ENCODE peak calls at places on chromosome 14, in four cellular contexts. K is GM12891, V is K562, J is GM12878. H is an unnamed sample.

GRCh38 chr14:47674148-47674545 is 1.3 kb downstream of the MDGA2 start:
- DNase-seq in K (no peak), V (no peak), J (no peak), H (no peak)

GRCh38 chr14:55446127-55446736 is 5.8 kb upstream of the TBPL2 start:
- DNase-seq in K (peak), V (peak), J (no peak), H (peak)

GRCh38 chr14:21020977-21021545 is 3.8 kb downstream of the NDRG2 start:
- DNase-seq in K (no peak), V (no peak), J (no peak), H (no peak)

GRCh38 chr14:101654051-101654450 is 92.8 kb downstream of the DIO3 start:
- DNase-seq in K (no peak), V (no peak), J (no peak), H (no peak)

GRCh38 chr14:49971156-49972141 is 78.6 kb downstream of the ARF6 start:
- DNase-seq in K (peak), V (no peak), J (peak), H (peak)

GRCh38 chr14:74737753-74738325 is 24.9 kb downstream of the FCF1 start:
- DNase-seq in K (no peak), V (no peak), J (no peak), H (no peak)

GRCh38 chr14:76867536-76868452 is 41.6 kb downstream of the LRRC74A start:
- DNase-seq in K (no peak), V (no peak), J (no peak), H (peak)

GRCh38 chr14:73829526-73830431 is 21.9 kb upstream of the PTGR2 start:
- DNase-seq in K (no peak), V (peak), J (peak), H (no peak)

GRCh38 chr14:40850191-40850590 is 756.5 kb upstream of the LRFN5 start:
- DNase-seq in K (no peak), V (no peak), J (no peak), H (no peak)

GRCh38 chr14:40859065-40859464 is 747.6 kb upstream of the LRFN5 start:
- DNase-seq in K (no peak), V (no peak), J (no peak), H (no peak)

DNA sequence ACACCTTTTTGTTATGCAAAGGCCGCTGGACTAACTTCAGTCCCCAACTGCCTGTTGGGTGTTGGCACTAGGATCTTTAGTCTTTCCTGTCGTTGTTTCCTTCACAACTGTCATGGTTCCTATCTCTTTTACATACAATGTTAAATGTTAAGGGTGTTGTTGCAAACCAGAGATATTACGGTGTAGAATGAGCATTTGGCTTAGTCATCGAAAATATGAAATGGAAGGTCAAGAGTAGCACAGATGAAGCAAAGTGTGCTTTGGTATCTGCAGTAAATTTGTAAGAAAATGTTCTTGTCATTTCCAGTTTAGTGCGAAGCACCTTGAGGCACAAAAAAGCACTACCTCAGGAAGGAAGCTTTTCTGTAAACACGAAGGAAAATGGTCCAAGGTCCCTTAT is 751.3 kb upstream of the LRFN5 start:
- DNase-seq in K (no peak), V (no peak), J (no peak), H (no peak)
- TF ChIP-seq SPI1 in K (no peak), V (no peak), J (no peak), H (no peak)

DNA sequence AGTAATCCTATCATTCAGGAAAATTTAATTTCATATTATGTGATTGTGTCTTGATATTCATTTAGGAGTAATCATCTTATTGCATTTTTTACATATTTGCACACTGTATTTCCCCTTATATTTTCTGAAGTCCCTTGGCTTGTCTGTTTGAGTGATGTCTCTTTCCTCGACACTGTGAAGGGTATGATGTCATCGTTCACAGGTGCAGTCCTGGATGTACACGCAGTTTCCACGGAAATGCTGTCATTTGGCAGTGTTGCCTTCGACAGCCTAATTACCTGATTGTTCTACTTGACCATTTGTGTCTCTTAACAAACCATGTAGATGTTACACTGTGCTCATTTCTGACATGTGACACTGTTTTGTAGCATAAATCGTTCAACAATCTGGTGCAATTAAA is 1277.0 kb downstream of the TMEM121 start:
- DNase-seq in K (no peak), V (no peak), J (no peak), H (no peak)
- TF ChIP-seq SPI1 in K (no peak), V (no peak), J (no peak), H (no peak)

DNA sequence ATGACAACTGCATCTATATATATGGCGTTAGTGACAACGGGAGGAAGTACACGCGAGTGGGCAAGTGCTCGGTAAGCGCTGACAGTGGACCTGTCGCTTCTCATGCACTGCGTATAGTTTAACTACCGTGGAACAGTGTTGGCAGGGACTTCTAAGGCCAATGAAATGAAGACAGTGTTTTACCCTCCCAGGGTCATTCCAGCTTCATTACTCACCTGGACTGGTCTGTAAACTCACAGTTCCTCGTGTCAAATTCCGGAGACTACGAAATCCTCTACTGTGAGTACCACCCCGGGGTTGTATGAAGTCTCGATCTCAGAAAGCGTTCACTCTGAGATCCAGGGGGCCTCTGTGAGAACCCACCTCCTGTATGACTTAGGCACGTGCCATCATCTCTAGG is 129.2 kb upstream of the EVL start:
- DNase-seq in K (no peak), V (no peak), J (no peak), H (no peak)
- TF ChIP-seq SPI1 in K (no peak), V (no peak), J (no peak), H (no peak)

DNA sequence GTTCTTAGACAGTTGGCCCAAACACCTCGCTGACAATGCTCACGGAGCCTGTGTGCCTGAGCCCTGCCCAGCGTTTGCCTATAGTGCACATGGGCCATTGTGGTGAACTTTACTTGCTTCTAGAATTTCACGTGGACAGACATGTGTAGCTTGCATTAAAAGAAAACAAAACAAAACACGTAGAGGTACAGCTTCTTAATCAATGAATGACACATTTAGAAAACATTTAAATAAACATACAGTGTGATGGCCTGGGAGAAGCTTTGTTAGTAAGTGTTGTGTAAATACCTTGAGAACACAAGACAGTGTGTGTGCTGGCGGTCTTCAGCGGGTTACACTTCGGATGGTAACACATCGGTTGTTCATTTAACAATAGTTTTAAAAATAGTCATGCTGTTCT is 38.1 kb downstream of the SMOC1 start:
- DNase-seq in K (no peak), V (no peak), J (no peak), H (no peak)
- TF ChIP-seq SPI1 in K (no peak), V (no peak), J (no peak), H (no peak)

GRCh38 chr14:67413806-67414769 is 2.1 kb upstream of the PLEK2 start:
- DNase-seq in K (no peak), V (peak), J (no peak), H (no peak)
- TF ChIP-seq SPI1 in K (no peak), V (no peak), J (no peak), H (no peak)

GRCh38 chr14:26841920-26842741 is 244.3 kb upstream of the NOVA1 start:
- DNase-seq in K (no peak), V (no peak), J (no peak), H (no peak)
- TF ChIP-seq SPI1 in K (no peak), V (no peak), J (no peak), H (no peak)

DNA sequence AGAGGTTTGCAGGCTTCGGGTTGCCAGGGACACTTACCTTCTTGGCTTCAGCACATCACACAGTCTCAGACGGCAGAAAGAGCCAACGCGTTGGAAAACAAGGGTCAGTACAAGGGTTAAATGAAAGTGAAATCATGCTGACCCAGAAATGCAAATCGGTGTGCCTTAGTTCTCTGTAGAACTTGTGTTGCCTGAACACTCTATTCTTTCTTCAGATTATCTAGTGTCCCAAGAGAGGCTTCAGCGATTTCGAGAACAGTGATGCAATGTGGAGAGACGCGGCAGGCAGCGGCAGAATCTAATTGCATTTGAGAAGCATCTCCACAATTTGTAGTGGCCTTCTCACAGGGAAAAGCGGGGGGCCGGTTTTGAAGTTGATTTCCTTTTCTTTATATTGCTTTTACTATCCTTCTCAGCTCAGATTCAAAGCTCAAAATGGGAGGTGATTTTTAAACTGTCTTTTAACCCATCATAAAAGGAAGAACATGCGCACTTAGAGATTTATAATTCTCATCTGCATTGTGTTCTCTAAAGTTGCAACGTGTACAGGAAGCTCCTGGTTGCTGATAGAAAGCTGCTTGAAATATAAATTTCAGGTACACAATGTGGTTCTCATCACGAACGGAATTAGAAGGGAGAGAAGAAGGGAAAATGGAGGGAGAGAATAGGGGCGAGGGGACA is 67.8 kb upstream of the EGLN3 start:
- DNase-seq in K (no peak), V (no peak), J (peak), H (no peak)
- TF ChIP-seq SPI1 in K (no peak), V (no peak), J (no peak), H (no peak)

H was measured in HL-60.